ENCODE peak calls at places on chromosomes 4 and X, in seven cellular contexts. Q is CD8-positive, alpha-beta T cell; D is PC-3; U is RWPE2; Y is ascending aorta; W is GM23338; P is pancreas. B is an unnamed sample. For H3K4me1, the result is how much of the 10 kb centered on the place peaks cover.

GRCh38 chr4:133151301-133151680 is 2.2 kb downstream of the PCDH10 start:
- DNase-seq in Q (no peak), D (no peak), U (no peak), Y (no peak), W (peak), P (no peak), B (no peak)

GRCh38 chr4:68162196-68162595 is 32.5 kb upstream of the TMPRSS11F start:
- DNase-seq in Q (no peak), D (no peak), U (no peak), Y (no peak), W (no peak), P (no peak), B (no peak)

GRCh38 chrX:154097003-154097596 is 417 bp downstream of the MECP2 start:
- DNase-seq in Q (peak), D (peak), U (no peak), Y (peak), W (peak), P (peak), B (peak)

GRCh38 chrX:16222123-16222522 is 54.8 kb downstream of the MAGEB17 start:
- DNase-seq in Q (no peak), D (peak), U (no peak), Y (no peak), W (no peak), P (no peak), B (no peak)

GRCh38 chr4:5165419-5166369 is 114.4 kb downstream of the STK32B start:
- DNase-seq in Q (no peak), D (peak), U (no peak), Y (no peak), W (peak), P (no peak), B (no peak)

GRCh38 chrX:30939928-30940327 is 50.9 kb upstream of the TAB3 start:
- DNase-seq in Q (no peak), D (no peak), U (no peak), Y (no peak), W (no peak), P (no peak), B (no peak)

GRCh38 chr4:8302331-8302730 is 32.8 kb downstream of the HTRA3 start:
- DNase-seq in Q (no peak), D (no peak), U (peak), Y (peak), W (no peak), P (no peak), B (peak)

GRCh38 chrX:145552643-145553042 is 265.0 kb upstream of the SLITRK2 start:
- DNase-seq in Q (no peak), D (peak), U (no peak), Y (no peak), W (peak), P (no peak), B (no peak)

GRCh38 chr4:15479089-15479912 is 9.6 kb downstream of the CC2D2A start:
- DNase-seq in Q (no peak), D (peak), U (no peak), Y (no peak), W (peak), P (peak), B (peak)

GRCh38 chr4:40316782-40317635 is 18.1 kb upstream of the CHRNA9 start:
- DNase-seq in Q (peak), D (peak), U (no peak), Y (peak), W (peak), P (peak), B (no peak)

GRCh38 chr4:138576684-138577083 is 334.5 kb upstream of the SLC7A11 start:
- DNase-seq in Q (no peak), D (peak), U (no peak), Y (no peak), W (peak), P (no peak), B (no peak)

GRCh38 chr4:37236165-37236564 is 8.4 kb upstream of the NWD2 start:
- DNase-seq in Q (no peak), D (peak), U (no peak), Y (no peak), W (no peak), P (no peak), B (no peak)

GRCh38 chr4:123588631-123589223 is 192.1 kb downstream of the SPRY1 start:
- DNase-seq in Q (no peak), D (peak), U (no peak), Y (no peak), W (no peak), P (no peak), B (no peak)

GRCh38 chrX:153687121-153688039 is at the start of gene SLC6A8:
- DNase-seq in Q (no peak), D (peak), U (no peak), Y (peak), W (peak), P (peak), B (peak)

GRCh38 chr4:137390707-137391106 is 141.6 kb downstream of the PCDH18 start:
- DNase-seq in Q (no peak), D (no peak), U (no peak), Y (no peak), W (no peak), P (no peak), B (no peak)

GRCh38 chr4:75902352-75902751 is at the start of gene PPEF2:
- DNase-seq in Q (no peak), D (no peak), U (no peak), Y (no peak), W (no peak), P (no peak), B (no peak)
- H3K4me3 ChIP-seq in Q (no peak), D (no peak), U (no peak), Y (no peak), W (no peak), P (no peak), B (no peak)

DNA sequence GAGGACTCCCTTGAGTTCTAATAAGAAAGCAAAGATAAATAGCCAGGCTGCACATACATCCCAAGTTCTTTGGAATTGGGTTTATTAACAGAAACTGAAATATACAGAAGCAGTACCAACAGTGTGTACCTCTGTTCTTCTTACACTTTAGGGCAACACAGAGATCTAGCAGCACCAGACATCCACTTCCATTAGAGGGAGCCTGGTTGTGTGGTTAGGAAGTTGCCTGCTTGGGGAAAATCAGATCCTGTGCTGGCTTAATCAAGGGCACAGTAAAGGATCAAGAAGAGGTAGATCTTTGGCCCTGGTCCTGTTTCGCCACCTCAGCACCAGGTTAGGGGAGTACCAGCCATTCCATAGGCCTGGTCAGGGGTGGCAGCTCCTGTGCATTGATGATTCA is 231.1 kb upstream of the ARHGAP24 start:
- DNase-seq in Q (no peak), D (peak), U (no peak), Y (no peak), W (peak), P (no peak), B (no peak)
- TF ChIP-seq CTCF in Q (no peak), D (no peak), U (no peak), Y (no peak), W (peak), P (no peak), B (no peak)

DNA sequence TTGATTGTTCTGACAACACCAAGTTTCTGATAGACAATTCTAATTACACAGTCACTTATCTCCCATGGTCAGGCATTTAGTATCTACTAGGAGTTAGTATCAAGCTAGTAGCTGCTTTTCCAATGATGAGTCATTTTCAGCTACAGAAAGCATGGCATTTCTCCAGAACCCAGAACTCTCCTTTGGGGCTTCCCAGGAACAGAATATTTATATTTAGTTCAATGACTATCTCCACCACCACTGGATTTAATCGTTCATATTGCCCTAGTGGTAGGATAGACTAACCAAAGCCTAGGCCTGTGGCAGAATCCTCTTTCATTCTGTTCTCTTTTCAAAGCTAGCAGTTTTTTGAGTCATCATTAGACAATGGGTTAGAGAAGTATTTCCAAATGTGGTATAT is 569.4 kb downstream of the GABRG1 start:
- DNase-seq in Q (no peak), D (peak), U (no peak), Y (no peak), W (no peak), P (no peak), B (no peak)
- H3K4me1 ChIP-seq in Q (under half), D (under half), U (under half), Y (under half), W (under half), P (under half), B (under half)

GRCh38 chrX:47366051-47366722 is 4.2 kb upstream of the ZNF157 start:
- DNase-seq in Q (peak), D (peak), U (peak), Y (peak), W (peak), P (peak), B (no peak)
- H3K4me3 ChIP-seq in Q (peak), D (peak), U (peak), Y (peak), W (peak), P (peak), B (peak)

DNA sequence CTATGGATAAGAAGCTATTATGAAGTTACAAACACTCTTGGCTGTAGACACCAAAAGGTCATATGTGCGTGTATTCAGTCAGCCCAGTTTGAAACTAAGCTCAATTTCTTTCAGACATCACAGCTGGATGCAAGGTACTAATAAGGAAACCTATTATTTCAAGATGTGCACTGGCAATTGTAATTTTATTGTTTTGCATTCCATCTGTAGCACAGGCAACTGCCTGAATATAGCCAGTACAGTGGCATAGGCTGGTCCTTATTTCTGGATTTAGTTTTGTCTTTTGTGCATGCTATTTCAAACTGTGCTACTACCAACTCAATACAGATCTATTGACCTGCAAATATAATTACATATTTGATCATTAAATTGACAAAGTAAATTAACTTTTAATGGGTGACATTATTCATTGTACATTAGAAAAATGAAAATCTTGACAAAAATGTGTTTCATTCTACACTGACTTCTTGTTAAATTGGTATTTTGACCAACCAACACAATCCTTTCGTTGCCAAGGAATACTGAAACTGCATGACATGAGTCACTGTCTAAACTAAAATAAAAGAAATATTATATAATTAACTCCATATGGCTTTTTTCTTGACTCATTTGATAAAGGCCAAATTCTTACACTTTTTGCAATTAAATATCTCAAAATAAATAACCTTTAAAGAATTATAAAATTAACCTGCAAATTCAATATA is 594.3 kb upstream of the ADGRL3 start:
- DNase-seq in Q (no peak), D (peak), U (no peak), Y (no peak), W (no peak), P (no peak), B (no peak)
- TF ChIP-seq CTCF in Q (no peak), D (no peak), U (no peak), Y (no peak), W (no peak), P (no peak), B (no peak)

B was measured in upper lobe of left lung.